ENCODE peak calls at places on chromosomes 4 and X, in four cellular contexts. L is endothelial cell, D is AG09319, W is brain microvascular endothelial cell. N is an unnamed sample.

GRCh38 chr4:38939150-38939549 is 71.5 kb downstream of the FAM114A1 start:
- DNase-seq in D (no peak), W (no peak), L (no peak), N (peak)

GRCh38 chr4:169341490-169341889 is 70.7 kb upstream of the SH3RF1 start:
- DNase-seq in D (no peak), W (peak), L (no peak), N (peak)

GRCh38 chrX:101693476-101693875 is 33.8 kb upstream of the ARMCX2 start:
- DNase-seq in W (no peak), D (no peak), L (no peak), N (peak)

GRCh38 chr4:161828061-161828460 is 335.7 kb downstream of the FSTL5 start:
- DNase-seq in L (no peak), W (peak), D (no peak), N (no peak)

GRCh38 chrX:45774961-45775360 is 574.3 kb upstream of the DIPK2B start:
- DNase-seq in L (no peak), W (peak), D (no peak), N (no peak)

GRCh38 chr4:185472063-185472542 is 570 bp upstream of the CCDC110 start:
- DNase-seq in L (no peak), W (no peak), D (no peak), N (no peak)

GRCh38 chrX:14718403-14718802 is 154.5 kb downstream of the FANCB start:
- DNase-seq in D (no peak), W (peak), L (no peak), N (no peak)

GRCh38 chr4:55553442-55553841 is 6.7 kb upstream of the CLOCK start:
- DNase-seq in D (peak), L (no peak), W (no peak), N (no peak)

GRCh38 chr4:8438743-8439142 is 1.8 kb downstream of the ACOX3 start:
- DNase-seq in W (no peak), D (no peak), L (no peak), N (no peak)

GRCh38 chr4:156230151-156230550 is 276.5 kb upstream of the CTSO start:
- DNase-seq in L (no peak), W (no peak), D (no peak), N (no peak)

GRCh38 chr4:153257151-153257620 is 52.9 kb downstream of the TRIM2 start:
- DNase-seq in D (peak), L (peak), W (peak), N (peak)

GRCh38 chr4:100582146-100582545 is 64.3 kb upstream of the EMCN start:
- DNase-seq in W (no peak), D (no peak), L (no peak), N (no peak)

GRCh38 chr4:52957220-52957686 is 95.1 kb downstream of the RASL11B start:
- DNase-seq in W (no peak), L (no peak), D (no peak), N (no peak)

GRCh38 chrX:121365572-121366161 is 318.3 kb downstream of the GLUD2 start:
- DNase-seq in W (no peak), L (no peak), D (no peak), N (no peak)

GRCh38 chr4:163493643-163494359 is 689 bp upstream of the TMA16 start:
- DNase-seq in W (no peak), D (no peak), L (no peak), N (peak)

GRCh38 chr4:2250764-2251072 is 8.8 kb upstream of the HAUS3 start:
- DNase-seq in W (no peak), D (no peak), L (no peak), N (no peak)

GRCh38 chrX:69298466-69299140 is 133.3 kb upstream of the PJA1 start:
- DNase-seq in W (no peak), L (no peak), D (no peak), N (no peak)

GRCh38 chrX:112048707-112049106 is 33.9 kb downstream of the TRPC5 start:
- DNase-seq in W (no peak), L (no peak), D (no peak), N (no peak)

GRCh38 chr4:13541720-13542576 is 2.4 kb downstream of the NKX3-2 start:
- DNase-seq in L (peak), D (no peak), W (no peak), N (peak)

GRCh38 chr4:175385797-175386196 is 426.3 kb downstream of the GPM6A start:
- DNase-seq in D (no peak), W (no peak), L (no peak), N (no peak)

GRCh38 chr4:159283697-159284492 is 181.0 kb downstream of the RAPGEF2 start:
- DNase-seq in W (peak), D (no peak), L (no peak), N (no peak)

GRCh38 chr4:149885896-149886295 is 70.3 kb upstream of the IQCM start:
- DNase-seq in D (no peak), W (peak), L (no peak), N (no peak)

GRCh38 chr4:25014965-25015506 is 15.7 kb downstream of the LGI2 start:
- DNase-seq in W (no peak), D (no peak), L (no peak), N (no peak)

GRCh38 chr4:120314969-120315368 is 248.3 kb upstream of the MAD2L1 start:
- DNase-seq in L (no peak), W (no peak), D (no peak), N (no peak)

GRCh38 chr4:108159845-108160244 is 8.9 kb downstream of the LEF1 start:
- DNase-seq in D (no peak), L (no peak), W (no peak), N (no peak)

GRCh38 chr4:86015412-86016350 is 344.2 kb downstream of the MAPK10 start:
- DNase-seq in W (no peak), D (no peak), L (no peak), N (no peak)

GRCh38 chr4:3410401-3411135 is 31.2 kb upstream of the HGFAC start:
- DNase-seq in D (no peak), W (no peak), L (no peak), N (no peak)

GRCh38 chrX:2351321-2351720 is 149.5 kb downstream of the DHRSX start:
- DNase-seq in W (peak), L (no peak), D (peak), N (no peak)

GRCh38 chr4:128812360-128812958 is 3.0 kb downstream of the JADE1 start:
- DNase-seq in L (peak), W (peak), D (no peak), N (peak)

DNA sequence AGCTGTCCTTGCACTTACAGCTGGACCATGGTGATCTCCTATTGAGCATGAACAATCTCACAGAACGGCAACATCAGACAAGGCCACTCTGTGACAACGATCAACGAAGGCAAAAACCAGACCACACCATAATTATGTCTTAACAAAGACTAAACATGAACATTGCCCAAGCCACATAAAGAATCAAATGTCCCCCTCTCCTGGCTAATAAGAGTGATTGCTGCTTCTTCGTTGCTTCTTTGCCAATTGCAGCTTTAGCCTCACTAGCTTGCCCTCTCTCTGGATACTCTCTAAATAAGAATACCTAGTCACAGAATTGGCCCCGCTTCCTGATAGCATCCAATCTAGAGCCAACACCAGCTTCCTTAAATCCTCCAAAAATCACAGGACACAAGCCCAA is 41.5 kb upstream of the PGRMC1 start:
- DNase-seq in L (no peak), D (no peak), W (no peak), N (no peak)
- TF ChIP-seq CTCF in L (no peak), D (peak), W (peak), N (no peak)

GRCh38 chr4:16912896-16913295 is 14.5 kb upstream of the LDB2 start:
- DNase-seq in W (no peak), L (no peak), D (no peak), N (no peak)

GRCh38 chr4:16915956-16916355 is 17.5 kb upstream of the LDB2 start:
- DNase-seq in D (no peak), W (no peak), L (no peak), N (no peak)

GRCh38 chr4:16914208-16914607 is 15.8 kb upstream of the LDB2 start:
- DNase-seq in W (peak), D (no peak), L (peak), N (no peak)

GRCh38 chr4:16916719-16917337 is 18.4 kb upstream of the LDB2 start:
- DNase-seq in D (no peak), L (peak), W (peak), N (peak)
- TF ChIP-seq CTCF in D (peak), L (peak), W (peak), N (peak)

GRCh38 chr4:82842593-82842992 is 44.0 kb upstream of the SCD5 start:
- DNase-seq in D (no peak), L (no peak), W (peak), N (no peak)
- TF ChIP-seq CTCF in D (peak), L (no peak), W (peak), N (no peak)

DNA sequence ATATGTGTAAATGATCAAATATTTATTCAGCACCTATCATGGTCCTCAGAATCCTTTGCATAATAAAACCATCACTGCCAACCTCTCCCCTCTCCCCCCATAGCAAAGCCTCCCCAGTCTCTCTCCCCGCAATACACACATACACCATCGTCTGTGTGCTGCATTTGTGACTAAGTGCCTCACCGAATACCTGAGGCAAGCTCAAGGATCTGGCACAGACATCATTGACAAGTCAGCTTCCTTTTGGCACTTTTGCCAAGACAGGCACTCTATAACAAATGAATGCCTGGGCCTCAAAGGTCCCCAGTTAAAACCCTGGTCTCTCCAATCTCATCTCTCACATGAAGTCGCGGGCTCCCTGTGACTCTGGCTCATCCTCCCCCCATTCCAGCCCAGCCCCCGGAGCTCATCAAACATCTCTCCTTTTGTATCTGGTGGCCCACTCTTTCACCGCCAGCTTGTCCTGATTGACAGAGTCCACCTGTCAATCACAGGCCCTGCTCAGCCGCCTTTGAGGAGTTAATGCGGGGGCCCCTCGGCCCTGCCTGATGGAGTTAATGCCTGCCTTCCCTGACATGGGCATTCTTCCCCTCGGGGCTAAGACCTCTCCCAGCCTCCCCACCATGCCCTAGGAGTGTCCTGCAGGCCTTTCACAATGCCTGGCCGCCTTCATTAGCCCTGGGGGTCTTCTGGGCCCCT is 135.8 kb upstream of the ATP6AP2 start:
- DNase-seq in D (no peak), W (no peak), L (no peak), N (no peak)
- TF ChIP-seq CTCF in D (no peak), W (no peak), L (no peak), N (no peak)

DNA sequence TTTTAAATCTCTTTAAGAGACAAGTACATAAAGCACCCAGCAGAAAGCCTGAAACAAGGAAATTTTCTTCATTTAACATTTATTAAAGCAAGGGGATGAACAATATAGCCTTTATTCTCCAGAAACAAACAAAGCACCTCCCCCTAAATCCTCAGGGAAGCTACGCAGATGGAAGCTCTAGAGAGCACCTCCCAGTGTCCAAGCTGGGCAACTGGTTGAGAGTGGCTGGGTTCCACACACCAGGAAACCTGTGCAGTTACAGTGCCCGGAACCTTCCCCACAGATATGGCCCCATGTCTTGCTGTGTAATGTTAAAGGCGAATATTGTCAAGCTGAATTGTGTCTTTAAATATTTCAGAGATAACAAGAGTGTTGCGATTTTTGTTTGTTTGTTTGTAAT is 8.9 kb upstream of the TRIML1 start:
- DNase-seq in W (no peak), D (no peak), L (no peak), N (no peak)
- TF ChIP-seq CTCF in W (peak), D (no peak), L (no peak), N (no peak)